ENCODE peak calls at places on chromosomes 5 and 9, in four cellular contexts. A, M, K and P are unnamed samples.

GRCh38 chr9:112752334-112753110 is 2.0 kb downstream of the SNX30 start:
- DNase-seq in K (no peak), M (no peak), A (no peak), P (no peak)

GRCh38 chr9:4519604-4520003 is 29.3 kb downstream of the SLC1A1 start:
- DNase-seq in A (no peak), K (no peak), M (no peak), P (no peak)

GRCh38 chr9:73838871-73839270 is 658.3 kb upstream of the RORB start:
- DNase-seq in A (no peak), M (no peak), K (no peak), P (no peak)

GRCh38 chr9:105223544-105224140 is 20.8 kb upstream of the SLC44A1 start:
- DNase-seq in A (no peak), M (no peak), K (no peak), P (no peak)

GRCh38 chr5:133244242-133244641 is 192.4 kb downstream of the HSPA4 start:
- DNase-seq in K (no peak), M (no peak), A (no peak), P (no peak)

GRCh38 chr9:81776390-81776789 is 87.0 kb upstream of the TLE1 start:
- DNase-seq in M (no peak), A (no peak), K (no peak), P (no peak)

GRCh38 chr5:138700581-138701362 is 52.5 kb upstream of the CTNNA1 start:
- DNase-seq in K (no peak), M (no peak), A (no peak), P (no peak)

GRCh38 chr5:385321-385720 is 57.7 kb upstream of the EXOC3 start:
- DNase-seq in A (no peak), M (no peak), K (no peak), P (no peak)

GRCh38 chr5:12360218-12360617 is 456.0 kb upstream of the CTNND2 start:
- DNase-seq in A (no peak), K (no peak), M (no peak), P (no peak)

GRCh38 chr5:134125195-134126015 is 10.9 kb downstream of the TCF7 start:
- DNase-seq in M (peak), K (peak), A (no peak), P (no peak)

GRCh38 chr9:117435630-117436261 is 20.9 kb upstream of the ASTN2 start:
- DNase-seq in K (no peak), M (no peak), A (no peak), P (no peak)

GRCh38 chr9:111038336-111039202 is at the start of gene LPAR1:
- DNase-seq in K (no peak), A (peak), M (peak), P (peak)

GRCh38 chr5:89769975-89770374 is 639.6 kb downstream of the CETN3 start:
- DNase-seq in M (peak), A (no peak), K (peak), P (no peak)

GRCh38 chr5:38808666-38809343 is 37.0 kb upstream of the OSMR start:
- DNase-seq in K (no peak), M (no peak), A (no peak), P (no peak)

GRCh38 chr9:35653611-35654010 is 2.9 kb upstream of the SIT1 start:
- DNase-seq in A (no peak), M (no peak), K (no peak), P (no peak)

GRCh38 chr9:113654605-113655193 is 191.2 kb downstream of the RGS3 start:
- DNase-seq in M (no peak), A (no peak), K (peak), P (peak)

GRCh38 chr9:18721267-18722079 is 247.5 kb downstream of the ADAMTSL1 start:
- DNase-seq in A (no peak), M (no peak), K (no peak), P (no peak)

GRCh38 chr5:116145416-116145815 is 60.6 kb downstream of the COMMD10 start:
- DNase-seq in K (no peak), A (no peak), M (no peak), P (no peak)

GRCh38 chr5:132001647-132002561 is 9.6 kb downstream of the ACSL6 start:
- DNase-seq in M (peak), K (no peak), A (no peak), P (no peak)

GRCh38 chr9:86176468-86176867 is 77.1 kb upstream of the GOLM1 start:
- DNase-seq in K (no peak), M (peak), A (no peak), P (no peak)

GRCh38 chr5:132417010-132417439 is 47.5 kb downstream of the SLC22A5 start:
- DNase-seq in M (no peak), K (no peak), A (no peak), P (no peak)

GRCh38 chr5:33713087-33713486 is 178.7 kb downstream of the ADAMTS12 start:
- DNase-seq in M (no peak), A (no peak), K (no peak), P (no peak)

GRCh38 chr9:77712533-77713130 is 64.5 kb upstream of the GNA14 start:
- DNase-seq in K (peak), A (no peak), M (peak), P (no peak)

GRCh38 chr9:86303316-86303975 is 21.1 kb upstream of the ISCA1 start:
- DNase-seq in A (no peak), M (no peak), K (peak), P (no peak)

GRCh38 chr5:9051779-9052178 is 494.1 kb downstream of the SEMA5A start:
- DNase-seq in A (no peak), M (no peak), K (no peak), P (no peak)

GRCh38 chr9:17938256-17938655 is 359.4 kb downstream of the SH3GL2 start:
- DNase-seq in A (no peak), K (no peak), M (no peak), P (no peak)

GRCh38 chr9:136474021-136474640 is 8.7 kb downstream of the SEC16A start:
- DNase-seq in M (no peak), K (no peak), A (no peak), P (no peak)
- TF ChIP-seq POLR2A in M (no peak), K (no peak), A (no peak), P (no peak)

DNA sequence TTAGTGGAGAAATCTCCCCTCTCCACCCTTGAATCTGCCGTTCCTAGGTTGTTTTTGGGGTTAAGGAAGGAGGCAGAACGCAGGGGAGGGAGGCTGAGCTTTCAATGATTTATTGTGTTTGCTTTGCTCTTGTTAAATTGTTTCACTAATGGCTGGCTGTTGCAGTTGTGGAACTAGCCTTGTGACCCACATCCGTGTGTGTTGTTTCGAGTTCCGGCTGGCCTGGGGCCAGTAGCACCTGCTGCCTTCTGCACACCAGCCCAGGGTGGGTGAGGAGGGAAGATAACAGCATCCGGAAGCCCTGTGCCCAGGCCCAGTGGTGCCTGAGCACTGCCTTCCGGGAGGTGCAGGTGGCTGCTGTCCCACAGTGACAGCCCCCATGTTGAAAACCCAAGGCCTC is 3.6 kb downstream of the ERGIC1 start:
- DNase-seq in K (peak), M (no peak), A (no peak), P (peak)
- TF ChIP-seq POLR2A in K (no peak), M (no peak), A (no peak), P (no peak)

GRCh38 chr5:157308826-157309465 is 43.0 kb downstream of the CYFIP2 start:
- DNase-seq in M (no peak), K (no peak), A (no peak), P (no peak)
- TF ChIP-seq POLR2A in M (no peak), K (no peak), A (no peak), P (no peak)

DNA sequence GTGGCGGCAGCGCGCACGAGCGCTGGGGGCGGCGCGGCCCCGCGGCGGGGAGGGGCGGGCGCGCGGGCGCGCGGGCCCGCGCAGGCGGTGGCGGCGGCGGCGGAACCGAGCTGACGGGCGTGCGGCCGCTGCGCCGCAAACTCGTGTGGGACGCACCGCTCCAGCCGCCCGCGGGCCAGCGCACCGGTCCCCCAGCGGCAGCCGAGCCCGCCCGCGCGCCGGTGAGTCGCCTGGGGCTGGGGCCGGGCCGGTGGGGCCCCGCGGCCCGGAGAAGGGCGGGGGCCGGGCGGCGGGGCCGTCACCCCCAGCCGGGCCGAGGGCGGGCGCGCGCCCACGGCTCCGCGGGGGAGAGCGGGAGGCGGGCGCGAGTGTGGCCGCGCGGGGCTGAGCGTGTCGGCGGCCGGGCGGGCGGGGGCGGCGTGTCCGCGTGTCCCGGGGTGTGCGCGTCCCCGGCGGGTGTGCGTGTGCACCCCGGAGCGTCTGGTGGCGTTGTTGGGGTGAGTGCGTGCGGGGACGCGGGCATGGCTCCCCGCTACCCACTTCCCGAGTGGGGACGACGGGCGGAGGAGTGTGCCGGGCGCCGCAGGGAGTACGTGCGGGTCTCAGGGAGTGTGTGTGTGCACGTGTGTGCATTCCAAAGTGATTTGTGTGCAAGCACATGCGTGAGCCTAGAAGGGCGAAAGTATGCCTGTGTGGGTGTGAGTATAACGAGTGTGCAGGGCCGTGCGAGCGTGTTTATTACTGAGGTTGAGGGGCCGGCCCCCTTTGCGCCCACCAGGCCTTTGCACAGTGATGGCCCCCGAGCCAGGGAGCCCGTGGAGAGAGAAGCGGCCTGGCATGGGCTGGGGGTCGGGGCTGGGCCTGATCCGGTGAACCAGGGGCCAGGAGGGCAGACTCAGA is at the start of gene NEK6:
- DNase-seq in M (peak), K (peak), A (no peak), P (no peak)
- TF ChIP-seq POLR2A in M (peak), K (peak), A (no peak), P (no peak)